ENCODE peak calls at places on chromosomes 12 and 14, in five cellular contexts. U, A, M, D and C are unnamed samples.

GRCh38 chr14:100850841-100851585 is 25.1 kb downstream of the MEG3 start:
- DNase-seq in A (peak; percentile 73), U (peak; percentile 42), D (peak; percentile 48), M (peak; percentile 44), C (no peak)

GRCh38 chr14:35113308-35113950 is 8.4 kb downstream of the PPP2R3C start:
- DNase-seq in M (no peak), A (no peak), D (no peak), U (no peak), C (no peak)

GRCh38 chr14:51424569-51425251 is 184.7 kb downstream of the TMX1 start:
- DNase-seq in M (no peak), A (no peak), D (no peak), U (no peak), C (no peak)

GRCh38 chr12:121009744-121010143 is 6.5 kb downstream of the C12orf43 start:
- DNase-seq in A (no peak), M (no peak), D (peak; percentile 49), U (no peak), C (no peak)

GRCh38 chr14:101126376-101127130 is 223.0 kb upstream of the RTL1 start:
- DNase-seq in M (no peak), D (no peak), U (no peak), A (no peak), C (no peak)

GRCh38 chr12:118645219-118645618 is 268.9 kb downstream of the SUDS3 start:
- DNase-seq in A (peak; percentile 20), U (no peak), D (peak; percentile 23), M (no peak), C (no peak)

GRCh38 chr14:68791078-68791983 is 1.5 kb downstream of the ZFP36L1 start:
- DNase-seq in D (no peak), A (no peak), U (no peak), M (no peak), C (no peak)

GRCh38 chr14:68535404-68536024 is 257.4 kb downstream of the ZFP36L1 start:
- DNase-seq in A (no peak), M (no peak), D (no peak), U (no peak), C (no peak)

GRCh38 chr14:99363616-99364290 is 91.8 kb upstream of the BCL11B start:
- DNase-seq in A (no peak), M (no peak), D (no peak), U (no peak), C (no peak)

GRCh38 chr14:59020382-59020781 is 168.1 kb upstream of the DAAM1 start:
- DNase-seq in M (no peak), U (peak; percentile 8), D (no peak), A (no peak), C (no peak)

GRCh38 chr12:6229224-6229748 is 29.1 kb downstream of the CD9 start:
- DNase-seq in M (no peak), A (no peak), D (no peak), U (no peak), C (no peak)

GRCh38 chr14:36944307-36945010 is 227.9 kb downstream of the SLC25A21 start:
- DNase-seq in M (no peak), D (no peak), A (no peak), U (no peak), C (no peak)
- H3K9ac ChIP-seq in M (no peak overlapping the region), D (no peak overlapping the region), A (no peak overlapping the region), U (no peak overlapping the region), C (no peak overlapping the region)

GRCh38 chr12:46269429-46270241 is 792 bp upstream of the SLC38A1 start:
- DNase-seq in U (no peak), A (no peak), D (no peak), M (no peak), C (no peak)
- TF ChIP-seq TAF1 in U (no peak), A (no peak), D (no peak), M (no peak), C (peak; percentile 51)

GRCh38 chr12:3293446-3294161 is 197.4 kb upstream of the PRMT8 start:
- DNase-seq in A (peak; percentile 19), D (no peak), M (no peak), U (no peak), C (no peak)

GRCh38 chr12:3291939-3292338 is 199.1 kb upstream of the PRMT8 start:
- DNase-seq in M (no peak), A (no peak), U (no peak), D (no peak), C (no peak)

GRCh38 chr12:3295225-3295624 is 195.8 kb upstream of the PRMT8 start:
- DNase-seq in A (no peak), U (no peak), M (no peak), D (no peak), C (no peak)

GRCh38 chr12:3294481-3294911 is 196.5 kb upstream of the PRMT8 start:
- DNase-seq in D (no peak), U (peak; percentile 92), M (no peak), A (no peak), C (no peak)

GRCh38 chr12:3293013-3293412 is 198.0 kb upstream of the PRMT8 start:
- DNase-seq in U (no peak), D (no peak), M (no peak), A (no peak), C (no peak)
- H3K9ac ChIP-seq in U (no peak overlapping the region), D (no peak overlapping the region), M (no peak overlapping the region), A (no peak overlapping the region), C (no peak overlapping the region)

GRCh38 chr14:77151918-77152588 is 10.5 kb upstream of the ZDHHC22 start:
- DNase-seq in U (peak; percentile 61), M (no peak), D (no peak), A (peak; percentile 39), C (no peak)
- TF ChIP-seq TAF1 in U (no peak), M (no peak), D (no peak), A (no peak), C (no peak)

GRCh38 chr12:53743277-53744129 is 8.3 kb downstream of the CISTR start:
- DNase-seq in A (peak; percentile 82), U (peak; percentile 89), M (no peak), D (peak; percentile 56), C (no peak)
- H3K9ac ChIP-seq in A (no peak overlapping the region), U (no peak overlapping the region), M (no peak overlapping the region), D (no peak overlapping the region), C (no peak overlapping the region)

GRCh38 chr14:39555749-39556148 is 123.5 kb upstream of the FBXO33 start:
- DNase-seq in U (no peak), M (no peak), A (no peak), D (no peak), C (no peak)
- TF ChIP-seq TAF1 in U (no peak), M (no peak), A (no peak), D (no peak), C (no peak)

GRCh38 chr12:131117438-131118245 is 163.9 kb downstream of the ADGRD1 start:
- DNase-seq in D (no peak), U (no peak), M (no peak), A (no peak), C (no peak)
- H3K9ac ChIP-seq in D (no peak overlapping the region), U (no peak overlapping the region), M (no peak overlapping the region), A (no peak overlapping the region), C (no peak overlapping the region)

DNA sequence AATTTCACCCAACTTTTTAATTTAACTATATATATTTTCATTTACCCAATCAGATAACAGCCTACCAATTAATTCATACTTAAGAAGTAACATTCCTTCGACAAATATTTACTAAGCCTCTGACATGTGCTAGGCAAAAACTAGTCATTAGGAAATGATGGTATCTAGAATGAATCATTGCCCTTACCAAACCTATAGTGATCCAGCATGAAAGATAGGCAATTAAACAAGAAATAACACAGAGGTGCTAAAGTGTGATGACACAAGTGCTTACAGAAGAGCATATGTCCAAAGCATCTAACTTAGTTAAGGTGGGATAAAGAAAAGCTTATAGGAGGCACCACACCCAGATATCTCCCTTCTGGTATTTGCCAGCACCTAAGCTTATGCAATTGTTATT is 166.5 kb upstream of the RASSF8 start:
- DNase-seq in D (no peak), U (no peak), A (no peak), M (no peak), C (no peak)
- TF ChIP-seq TAF1 in D (no peak), U (no peak), A (no peak), M (no peak), C (no peak)